ENCODE peak calls at places on chromosome 19, in six cellular contexts. Z, Y, A, K, D and G are unnamed samples. For H3K4me1, the result is how much of the 10 kb centered on the place peaks cover.

GRCh38 chr19:6442087-6442688 is 8.6 kb upstream of the SLC25A41 start:
- DNase-seq in K (no peak), Z (no peak), D (no peak), Y (no peak), A (no peak), G (no peak)

GRCh38 chr19:2171349-2172145 is 7.8 kb downstream of the DOT1L start:
- DNase-seq in D (peak), Y (peak), Z (peak), K (no peak), A (no peak), G (peak)

GRCh38 chr19:1622541-1622940 is 17.3 kb upstream of the UQCR11 start:
- DNase-seq in A (no peak), Y (no peak), Z (no peak), K (no peak), D (no peak), G (no peak)

GRCh38 chr19:12000152-12000981 is 35.1 kb downstream of the ZNF433 start:
- DNase-seq in Z (no peak), K (no peak), D (no peak), A (no peak), Y (no peak), G (no peak)

GRCh38 chr19:10852098-10852800 is 4.0 kb downstream of the C19orf38 start:
- DNase-seq in Y (no peak), Z (no peak), A (no peak), D (peak), K (no peak), G (no peak)

GRCh38 chr19:35150445-35150844 is 4.1 kb upstream of the FXYD5 start:
- DNase-seq in A (no peak), Z (no peak), Y (no peak), D (no peak), K (no peak), G (no peak)

GRCh38 chr19:11973020-11973810 is 8.4 kb downstream of the ZNF763 start:
- DNase-seq in Z (no peak), A (no peak), D (no peak), Y (no peak), K (no peak), G (no peak)

GRCh38 chr19:10222201-10222890 is 8.8 kb downstream of the S1PR2 start:
- DNase-seq in K (no peak), A (no peak), Z (no peak), Y (no peak), D (no peak), G (no peak)

GRCh38 chr19:44618640-44619357 is 5.4 kb downstream of the IGSF23 start:
- DNase-seq in Y (no peak), K (no peak), Z (no peak), A (no peak), D (no peak), G (no peak)

GRCh38 chr19:38695832-38696732 is 48.2 kb downstream of the CAPN12 start:
- DNase-seq in Z (no peak), A (no peak), K (no peak), D (no peak), Y (no peak), G (no peak)

GRCh38 chr19:38696733-38697055 is 47.6 kb downstream of the CAPN12 start:
- DNase-seq in A (no peak), Y (no peak), D (no peak), Z (no peak), K (no peak), G (no peak)

GRCh38 chr19:38693380-38694223 is 46.2 kb downstream of the ACTN4 start:
- DNase-seq in A (no peak), Z (no peak), D (peak), K (no peak), Y (peak), G (no peak)

GRCh38 chr19:38697197-38697596 is 47.1 kb downstream of the CAPN12 start:
- DNase-seq in Y (no peak), A (no peak), D (no peak), K (no peak), Z (no peak), G (no peak)

DNA sequence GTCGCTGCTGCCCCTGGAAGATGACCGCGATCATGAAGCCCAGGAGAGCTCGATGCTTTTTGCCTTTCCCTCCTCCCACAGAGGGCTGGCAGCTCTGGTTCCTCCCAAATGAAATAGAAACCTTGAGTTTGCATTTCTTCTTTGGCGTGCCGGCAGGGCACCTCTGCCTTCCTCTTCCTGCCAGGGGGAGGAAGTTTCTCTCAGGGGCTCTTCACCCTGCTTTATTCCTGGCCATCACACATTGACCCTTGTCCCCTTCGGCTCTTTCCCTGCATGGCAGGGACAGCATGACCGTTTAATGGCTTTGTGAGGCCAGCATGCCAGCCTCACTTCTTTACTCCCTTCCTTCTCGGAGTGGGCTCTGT is 47.9 kb downstream of the ACTN4 start:
- DNase-seq in Z (no peak), D (no peak), A (no peak), K (no peak), Y (no peak), G (no peak)
- H3K4me1 ChIP-seq in Z (under half), D (under half), A (under half), K (half or more), Y (under half), G (half or more)

GRCh38 chr19:50975766-50976165 is 6.4 kb upstream of the KLK6 start:
- DNase-seq in K (no peak), A (no peak), D (peak), Z (no peak), Y (no peak), G (no peak)

GRCh38 chr19:50978772-50979390 is 4.8 kb downstream of the KLK7 start:
- DNase-seq in D (peak), Y (no peak), A (no peak), K (no peak), Z (no peak), G (no peak)

GRCh38 chr19:50977626-50978025 is 6.1 kb downstream of the KLK7 start:
- DNase-seq in D (peak), Z (no peak), A (no peak), K (no peak), Y (no peak), G (no peak)

GRCh38 chr19:50972795-50973376 is 3.5 kb upstream of the KLK6 start:
- DNase-seq in A (no peak), K (no peak), D (peak), Y (no peak), Z (no peak), G (no peak)

DNA sequence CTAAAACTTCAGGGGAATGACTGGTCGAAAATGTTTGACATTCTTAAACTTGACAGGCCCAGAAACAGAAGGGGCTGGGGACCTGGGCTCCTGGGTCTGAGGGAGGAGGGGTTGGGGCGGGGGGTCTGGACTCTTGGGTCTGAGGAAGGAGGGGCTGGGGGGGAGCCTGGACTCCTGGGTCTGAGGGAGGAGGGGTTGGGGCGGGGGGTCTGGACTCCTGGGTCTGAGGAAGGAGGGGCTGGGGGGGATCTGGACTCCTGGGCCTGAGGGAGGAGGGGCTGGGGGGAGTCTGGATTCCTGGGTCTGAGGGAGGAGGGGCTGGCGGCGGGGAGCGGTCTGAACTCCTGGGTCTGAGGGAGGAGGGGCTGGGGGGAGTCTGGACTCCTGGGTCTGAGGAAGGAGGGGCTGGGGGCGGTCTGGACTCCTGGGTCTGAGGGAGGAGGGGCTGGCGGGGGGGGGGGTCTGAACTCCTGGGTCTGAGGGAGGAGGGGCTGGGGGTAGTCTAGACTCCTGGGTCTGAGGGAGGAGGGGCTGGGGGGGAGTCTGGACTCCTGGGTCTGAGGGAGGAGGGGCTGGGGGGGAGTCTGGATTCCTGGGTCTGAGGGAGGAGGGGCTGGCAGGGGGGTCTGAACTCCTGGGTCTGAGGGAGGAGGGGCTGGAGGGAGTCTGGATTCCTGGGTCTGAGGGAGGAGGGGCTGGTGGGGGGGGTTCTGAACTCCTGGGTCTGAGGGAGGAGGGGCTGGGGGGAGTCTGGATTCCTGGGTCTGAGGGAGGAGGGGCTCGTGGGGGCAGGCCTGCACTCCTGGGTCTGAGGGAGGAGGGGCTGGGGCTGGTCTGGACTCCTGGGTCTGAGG is 5.5 kb upstream of the KLK6 start:
- DNase-seq in D (peak), Z (no peak), A (no peak), K (no peak), Y (peak), G (no peak)
- H3K27ac ChIP-seq in D (no peak), Z (no peak), A (peak), K (no peak), Y (no peak), G (no peak)

GRCh38 chr19:58561373-58562125 is 3.1 kb upstream of the UBE2M start:
- DNase-seq in Z (no peak), D (no peak), K (no peak), A (no peak), Y (no peak), G (peak)

GRCh38 chr19:58559275-58560006 is 1.0 kb upstream of the UBE2M start:
- DNase-seq in Y (peak), K (peak), Z (peak), A (peak), D (peak), G (peak)

GRCh38 chr19:58560007-58560887 is 1.8 kb upstream of the UBE2M start:
- DNase-seq in K (no peak), A (no peak), Y (no peak), Z (no peak), D (no peak), G (no peak)

GRCh38 chr19:58562126-58563033 is 4.0 kb upstream of the UBE2M start:
- DNase-seq in Z (peak), K (no peak), D (peak), Y (peak), A (no peak), G (peak)

GRCh38 chr19:58560921-58561320 is 2.5 kb upstream of the UBE2M start:
- DNase-seq in K (no peak), Z (no peak), A (no peak), Y (no peak), D (no peak), G (peak)
- H3K4me1 ChIP-seq in K (half or more), Z (under half), A (under half), Y (under half), D (under half), G (under half)

DNA sequence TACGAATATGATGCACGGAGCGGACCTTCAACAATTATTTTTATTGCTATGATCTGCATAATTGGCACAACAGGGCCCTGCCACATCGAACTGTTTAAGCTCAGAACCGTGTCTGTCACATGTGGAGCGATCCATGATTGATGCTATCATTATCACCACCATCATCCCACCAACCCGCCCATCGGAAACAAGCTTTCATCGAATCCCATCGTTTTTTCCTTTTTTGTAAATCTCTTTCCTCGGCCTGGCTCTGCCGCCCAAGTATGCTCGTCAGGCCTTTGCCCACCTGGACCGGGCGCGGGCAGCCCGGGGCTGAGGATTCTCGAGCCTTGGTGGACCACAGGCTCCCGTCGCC is 533 bp upstream of the DCAF15 start:
- DNase-seq in Y (no peak), A (no peak), D (no peak), K (no peak), Z (no peak), G (no peak)
- H3K27ac ChIP-seq in Y (no peak), A (no peak), D (no peak), K (no peak), Z (no peak), G (no peak)